ENCODE peak calls at places on chromosomes 11 and 22, in nine cellular contexts. M is upper lobe of right lung; Y is GM23248; G is Peyer's patch; F is WERI-Rb-1; Z is naive thymus-derived CD4-positive, alpha-beta T cell; U is heart left ventricle; T is stomach; V is psoas muscle. S is an unnamed sample.

GRCh38 chr11:63933459-63933858 is 5.3 kb upstream of the NAA40 start:
- DNase-seq in F (no peak), M (no peak), U (no peak), Z (no peak), T (no peak), G (no peak), Y (peak; percentile 61), V (no peak), S (no peak)

GRCh38 chr11:1205987-1206331 is 16.9 kb upstream of the MUC5B start:
- DNase-seq in Y (no peak), G (no peak), F (no peak), Z (no peak), T (no peak), U (no peak), V (no peak), M (peak; percentile 31), S (no peak)

GRCh38 chr22:21622624-21623401 is 7.0 kb downstream of the YDJC start:
- DNase-seq in T (no peak), F (no peak), G (no peak), M (no peak), Z (no peak), Y (no peak), U (no peak), V (no peak), S (no peak)

GRCh38 chr11:72226701-72227100 is 2.1 kb downstream of the INPPL1 start:
- DNase-seq in Y (no peak), M (no peak), V (no peak), Z (no peak), G (no peak), U (no peak), T (peak; percentile 10), F (no peak), S (peak; percentile 38)

GRCh38 chr11:6427516-6427915 is 8.6 kb upstream of the APBB1 start:
- DNase-seq in Y (no peak), T (no peak), U (no peak), V (no peak), Z (no peak), G (no peak), F (no peak), M (no peak), S (no peak)

GRCh38 chr11:100573911-100574513 is 113.1 kb upstream of the ARHGAP42 start:
- DNase-seq in Y (peak; percentile 38), F (no peak), U (no peak), V (no peak), Z (no peak), G (no peak), M (no peak), T (no peak), S (no peak)

GRCh38 chr11:64772318-64773018 is 5.9 kb downstream of the SF1 start:
- DNase-seq in G (no peak), M (no peak), Y (peak; percentile 33), T (no peak), U (no peak), F (no peak), V (no peak), Z (no peak), S (no peak)

GRCh38 chr11:58999291-58999680 is 60.0 kb downstream of the GLYATL1 start:
- DNase-seq in M (no peak), G (peak; percentile 28), V (no peak), Z (no peak), T (no peak), Y (no peak), F (no peak), U (no peak), S (peak; percentile 70)

GRCh38 chr11:78790784-78791183 is 216.1 kb upstream of the NARS2 start:
- DNase-seq in M (no peak), G (no peak), U (peak; percentile 51), T (no peak), V (no peak), Z (no peak), Y (no peak), F (no peak), S (no peak)

GRCh38 chr11:117950999-117951961 is 22.1 kb upstream of the TMPRSS13 start:
- DNase-seq in V (no peak), U (no peak), Y (no peak), M (no peak), F (no peak), G (peak; percentile 67), Z (peak; percentile 56), T (no peak), S (no peak)

GRCh38 chr22:36775589-36775965 is 342 bp downstream of the IFT27 start:
- DNase-seq in Z (no peak), M (no peak), G (peak; percentile 53), Y (peak; percentile 48), T (peak; percentile 44), U (peak; percentile 51), F (no peak), V (peak; percentile 33), S (no peak)

GRCh38 chr11:120894207-120894989 is 129.5 kb upstream of the TBCEL start:
- DNase-seq in T (no peak), M (no peak), Z (no peak), U (no peak), F (no peak), G (no peak), Y (no peak), V (peak; percentile 20), S (no peak)

GRCh38 chr11:93740031-93740801 is 1.1 kb downstream of the TAF1D start:
- DNase-seq in Z (no peak), T (no peak), G (peak; percentile 41), M (peak; percentile 68), U (no peak), F (peak; percentile 17), V (no peak), Y (peak; percentile 67), S (peak; percentile 80)

GRCh38 chr11:46326813-46327416 is 20.3 kb upstream of the DGKZ start:
- DNase-seq in Y (no peak), M (no peak), F (no peak), G (no peak), V (no peak), T (no peak), U (no peak), Z (no peak), S (no peak)

DNA sequence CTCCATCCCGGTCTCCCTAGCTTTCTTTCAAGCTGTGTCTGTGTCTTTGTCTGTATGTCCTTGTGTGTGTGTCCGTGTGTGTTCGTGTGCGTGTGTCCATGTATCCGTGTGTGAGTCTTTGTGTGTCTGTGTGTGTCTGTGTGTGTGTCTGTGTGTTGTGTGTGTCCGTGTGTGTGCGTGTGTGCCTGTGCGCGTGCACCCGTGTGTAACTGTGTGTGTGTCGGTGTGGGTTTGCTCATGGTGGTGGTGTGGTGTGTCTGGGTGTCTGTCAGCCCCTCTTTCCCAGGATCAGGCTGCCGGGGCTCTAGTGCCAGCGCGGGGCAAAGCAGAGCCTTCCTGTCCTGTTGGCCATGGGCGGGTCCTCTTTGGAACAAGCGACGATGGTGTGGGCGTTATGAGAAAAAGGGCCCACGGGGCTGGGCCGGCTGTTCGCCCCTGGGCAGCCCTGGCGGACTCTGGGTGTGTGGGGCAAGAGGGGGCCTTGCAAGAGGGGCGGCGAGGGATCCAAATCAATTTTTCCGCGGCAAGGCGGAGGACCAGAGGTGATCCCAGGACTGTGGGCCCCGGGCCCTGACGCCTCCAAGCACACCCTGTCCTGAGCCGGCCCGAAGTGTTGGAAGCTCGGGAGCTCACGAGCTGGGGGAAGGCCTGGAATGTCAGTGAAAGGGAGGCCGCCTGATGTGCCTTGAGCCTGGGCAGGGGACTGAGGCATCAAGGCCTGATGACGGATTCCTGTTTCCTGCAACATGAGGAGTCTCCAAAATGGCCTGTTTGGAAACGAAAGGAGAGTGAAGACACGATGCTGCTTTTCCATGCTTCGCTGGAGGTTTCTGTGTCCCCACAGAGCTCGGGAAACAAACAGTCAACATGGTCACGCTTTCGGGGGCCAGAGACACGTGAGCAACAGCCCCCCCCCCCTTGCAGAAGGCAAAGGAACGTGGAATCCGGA is 3929.2 kb upstream of the OR11H1 start:
- DNase-seq in M (no peak), U (no peak), Z (no peak), G (no peak), Y (no peak), F (no peak), V (no peak), T (no peak), S (no peak)
- H3K9me3 ChIP-seq in M (peaks cover 7% of the 10 kb centered on the region), U (no peaks in the 10 kb centered on the region), Z (no peaks in the 10 kb centered on the region), G (peaks cover 53% of the 10 kb centered on the region), Y (peaks cover 5% of the 10 kb centered on the region), F (no peaks in the 10 kb centered on the region), V (no peaks in the 10 kb centered on the region), T (peaks cover 27% of the 10 kb centered on the region), S (no peaks in the 10 kb centered on the region)

GRCh38 chr22:16699336-16699735 is 106.7 kb upstream of the CCT8L2 start:
- DNase-seq in U (no peak), M (no peak), V (no peak), Z (no peak), F (no peak), G (no peak), T (no peak), Y (no peak), S (no peak)
- H3K9me3 ChIP-seq in U (no peaks in the 10 kb centered on the region), M (no peaks in the 10 kb centered on the region), V (no peaks in the 10 kb centered on the region), Z (no peaks in the 10 kb centered on the region), F (no peaks in the 10 kb centered on the region), G (no peaks in the 10 kb centered on the region), T (no peaks in the 10 kb centered on the region), Y (no peaks in the 10 kb centered on the region), S (no peaks in the 10 kb centered on the region)

DNA sequence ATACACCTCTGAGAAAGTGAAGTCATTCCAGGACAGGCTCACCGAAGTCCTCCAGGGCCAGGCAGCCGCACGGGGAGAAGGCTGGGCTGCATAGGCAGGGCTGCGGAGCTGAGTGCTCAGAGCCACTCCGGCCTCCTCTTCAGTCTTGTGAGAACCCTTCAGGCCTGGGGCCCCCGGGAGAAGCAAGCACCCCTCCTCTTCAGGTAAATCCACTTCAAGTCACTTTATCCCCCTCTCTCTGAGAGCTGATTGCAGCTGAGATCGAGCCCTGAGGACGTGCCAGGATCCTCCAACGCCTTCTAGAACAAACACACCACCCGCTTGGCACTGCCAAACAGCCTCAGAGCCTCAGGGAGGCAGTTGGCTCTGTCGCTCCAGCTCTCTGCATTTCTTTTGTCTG is 1526.3 kb downstream of the BRD1 start:
- DNase-seq in F (no peak), M (peak; percentile 92), G (no peak), T (no peak), V (no peak), U (no peak), Y (no peak), Z (no peak), S (no peak)
- H3K9me3 ChIP-seq in F (no peaks in the 10 kb centered on the region), M (no peaks in the 10 kb centered on the region), G (no peaks in the 10 kb centered on the region), T (no peaks in the 10 kb centered on the region), V (no peaks in the 10 kb centered on the region), U (no peaks in the 10 kb centered on the region), Y (no peaks in the 10 kb centered on the region), Z (no peaks in the 10 kb centered on the region), S (no peaks in the 10 kb centered on the region)

GRCh38 chr11:134483291-134483690 is 71.2 kb upstream of the B3GAT1 start:
- DNase-seq in F (no peak), U (no peak), V (no peak), Y (no peak), T (no peak), Z (no peak), M (peak; percentile 26), G (no peak), S (no peak)

GRCh38 chr11:134483857-134484256 is 71.8 kb upstream of the B3GAT1 start:
- DNase-seq in T (no peak), V (no peak), Y (no peak), M (peak; percentile 11), F (no peak), U (no peak), Z (no peak), G (no peak), S (no peak)

GRCh38 chr11:134481135-134481534 is 69.1 kb upstream of the B3GAT1 start:
- DNase-seq in T (no peak), F (no peak), Z (no peak), Y (no peak), V (no peak), G (no peak), U (no peak), M (no peak), S (no peak)

GRCh38 chr11:134482128-134482527 is 70.1 kb upstream of the B3GAT1 start:
- DNase-seq in Z (no peak), G (no peak), F (no peak), T (no peak), U (no peak), Y (no peak), V (no peak), M (peak; percentile 47), S (no peak)

GRCh38 chr11:134482865-134483264 is 70.8 kb upstream of the B3GAT1 start:
- DNase-seq in Z (no peak), G (no peak), F (no peak), Y (no peak), T (no peak), U (no peak), V (no peak), M (peak; percentile 21), S (no peak)
- H3K9me3 ChIP-seq in Z (no peaks in the 10 kb centered on the region), G (no peaks in the 10 kb centered on the region), F (no peaks in the 10 kb centered on the region), Y (no peaks in the 10 kb centered on the region), T (no peaks in the 10 kb centered on the region), U (no peaks in the 10 kb centered on the region), V (no peaks in the 10 kb centered on the region), M (no peaks in the 10 kb centered on the region), S (peaks cover 2% of the 10 kb centered on the region)

S was measured in Caco-2.